ENCODE peak calls at places on chromosomes 16 and 17, in ten cellular contexts. N is mesothelial cell of epicardium, M is GM13977, Z is MCF 10A, H is stomach, Q is choroid plexus epithelial cell, G is adrenal gland, O is lower leg skin, U is heart right ventricle, P is omental fat pad. S is an unnamed sample.

GRCh38 chr17:75010683-75011406 is 1.6 kb upstream of the MRPL58 start:
- DNase-seq in O (peak), P (no peak), G (peak), H (peak), Q (peak), M (peak), N (no peak), U (peak), Z (peak), S (no peak)

GRCh38 chr17:78343099-78343432 is 16.8 kb downstream of the SOCS3 start:
- DNase-seq in N (no peak), M (no peak), U (peak), Z (peak), H (peak), O (peak), P (no peak), Q (peak), G (peak), S (peak)

GRCh38 chr17:32319548-32319905 is 22.4 kb downstream of the C17orf75 start:
- DNase-seq in H (peak), U (peak), O (peak), Q (peak), Z (peak), P (peak), N (peak), G (peak), M (peak), S (peak)

GRCh38 chr17:12133183-12133582 is 112.5 kb downstream of the MAP2K4 start:
- DNase-seq in U (no peak), O (no peak), H (no peak), N (no peak), P (no peak), M (no peak), Z (no peak), G (no peak), Q (no peak), S (no peak)

GRCh38 chr17:75539969-75540729 is 14.7 kb downstream of the LLGL2 start:
- DNase-seq in N (no peak), H (no peak), O (no peak), Z (no peak), Q (no peak), U (no peak), P (no peak), M (no peak), G (no peak), S (no peak)

GRCh38 chr16:1596516-1596915 is 15.4 kb downstream of the IFT140 start:
- DNase-seq in N (no peak), Q (no peak), M (no peak), O (no peak), Z (no peak), H (no peak), U (no peak), G (no peak), P (no peak), S (no peak)

GRCh38 chr17:6461246-6461645 is 17.0 kb downstream of the PIMREG start:
- DNase-seq in O (no peak), P (no peak), M (no peak), Z (no peak), H (no peak), G (no peak), N (no peak), Q (no peak), U (no peak), S (no peak)

GRCh38 chr16:970379-970765 is 412 bp downstream of the LMF1 start:
- DNase-seq in Q (no peak), P (no peak), Z (no peak), N (no peak), G (no peak), O (no peak), M (no peak), U (no peak), H (no peak), S (no peak)

GRCh38 chr17:50148226-50149098 is 2.0 kb downstream of the PPP1R9B start:
- DNase-seq in U (peak), M (peak), O (no peak), P (peak), Q (no peak), Z (peak), N (no peak), G (no peak), H (peak), S (no peak)

GRCh38 chr16:89020068-89020924 is 43.3 kb upstream of the CBFA2T3 start:
- DNase-seq in N (no peak), U (no peak), M (peak), H (no peak), Q (no peak), G (no peak), O (no peak), P (no peak), Z (no peak), S (no peak)

GRCh38 chr16:67441907-67442306 is 11.0 kb downstream of the HSD11B2 start:
- DNase-seq in Q (peak), O (no peak), H (peak), G (no peak), N (no peak), M (no peak), P (no peak), Z (no peak), U (peak), S (no peak)

GRCh38 chr16:87463722-87464690 is 28.8 kb downstream of the ZCCHC14 start:
- DNase-seq in U (no peak), H (no peak), G (peak), P (no peak), Q (peak), N (no peak), Z (no peak), M (peak), O (peak), S (no peak)

GRCh38 chr16:26859086-26859485 is 207.6 kb upstream of the C16orf82 start:
- DNase-seq in N (no peak), U (no peak), H (no peak), P (no peak), Q (no peak), G (no peak), M (no peak), Z (no peak), O (no peak), S (peak)

GRCh38 chr17:7997186-7997585 is 5.2 kb upstream of the GUCY2D start:
- DNase-seq in U (peak), Z (peak), H (peak), Q (peak), P (no peak), G (no peak), O (no peak), N (no peak), M (no peak), S (no peak)

GRCh38 chr17:35089846-35090193 is 26.3 kb upstream of the RFFL start:
- DNase-seq in O (peak), Z (peak), N (no peak), Q (peak), M (peak), H (no peak), U (no peak), P (no peak), G (peak), S (no peak)

GRCh38 chr17:80263253-80264047 is 2.8 kb downstream of the RNF213 start:
- DNase-seq in M (peak), O (peak), Q (peak), N (no peak), U (peak), Z (no peak), G (peak), H (peak), P (peak), S (no peak)

GRCh38 chr16:15899538-15900100 is 11.2 kb upstream of the CEP20 start:
- DNase-seq in U (no peak), G (peak), Z (peak), N (no peak), M (peak), P (peak), O (peak), Q (peak), H (peak), S (no peak)

GRCh38 chr17:35596530-35597233 is 9.6 kb downstream of the AP2B1 start:
- DNase-seq in Z (no peak), P (no peak), U (no peak), Q (no peak), G (no peak), M (no peak), O (no peak), N (no peak), H (no peak), S (no peak)

GRCh38 chr16:22001591-22001990 is 675 bp upstream of the PDZD9 start:
- DNase-seq in H (no peak), U (no peak), N (no peak), G (no peak), Z (no peak), Q (peak), M (no peak), O (no peak), P (no peak), S (no peak)

GRCh38 chr17:59963738-59964454 is 644 bp downstream of the RNFT1 start:
- DNase-seq in U (peak), G (peak), O (peak), M (peak), P (peak), H (peak), Z (peak), N (no peak), Q (peak), S (peak)

GRCh38 chr16:15434079-15434424 is 336 bp upstream of the BMERB1 start:
- DNase-seq in M (no peak), O (no peak), N (no peak), H (no peak), U (no peak), Q (no peak), G (no peak), P (no peak), Z (no peak), S (no peak)

GRCh38 chr17:55903028-55903690 is 152.3 kb downstream of the PCTP start:
- DNase-seq in H (no peak), G (no peak), U (no peak), O (no peak), N (no peak), P (no peak), Q (no peak), M (no peak), Z (no peak), S (no peak)

GRCh38 chr16:1403733-1404132 is 10.8 kb downstream of the UNKL start:
- DNase-seq in Q (no peak), G (no peak), H (no peak), M (no peak), O (no peak), Z (no peak), U (no peak), P (no peak), N (no peak), S (no peak)

GRCh38 chr16:17382514-17382913 is 88.2 kb downstream of the XYLT1 start:
- DNase-seq in P (no peak), H (no peak), U (no peak), N (no peak), Z (no peak), Q (no peak), M (no peak), G (no peak), O (no peak), S (no peak)

GRCh38 chr17:73393962-73394361 is 82.2 kb upstream of the CDC42EP4 start:
- DNase-seq in N (no peak), P (no peak), Z (peak), H (no peak), M (no peak), O (no peak), Q (peak), U (no peak), G (no peak), S (no peak)

GRCh38 chr17:50820651-50821050 is 14.7 kb upstream of the WFIKKN2 start:
- DNase-seq in O (no peak), H (no peak), Q (no peak), N (no peak), U (no peak), M (no peak), Z (no peak), P (no peak), G (no peak), S (no peak)

GRCh38 chr16:84692451-84692850 is 7.3 kb upstream of the USP10 start:
- DNase-seq in U (no peak), Z (no peak), Q (peak), O (no peak), P (no peak), N (no peak), M (no peak), H (no peak), G (peak), S (no peak)

GRCh38 chr17:49495842-49496182 is 719 bp downstream of the NGFR start:
- DNase-seq in H (no peak), Q (no peak), O (no peak), Z (no peak), U (no peak), N (no peak), P (no peak), G (no peak), M (no peak), S (no peak)

GRCh38 chr17:29560306-29560705 is 6.5 kb downstream of the ABHD15 start:
- DNase-seq in H (no peak), Z (no peak), G (peak), M (no peak), U (no peak), O (no peak), P (no peak), N (no peak), Q (no peak), S (no peak)

GRCh38 chr17:19940722-19941464 is 36.7 kb downstream of the AKAP10 start:
- DNase-seq in M (no peak), P (no peak), U (no peak), G (no peak), Z (peak), N (no peak), H (no peak), Q (peak), O (no peak), S (no peak)

DNA sequence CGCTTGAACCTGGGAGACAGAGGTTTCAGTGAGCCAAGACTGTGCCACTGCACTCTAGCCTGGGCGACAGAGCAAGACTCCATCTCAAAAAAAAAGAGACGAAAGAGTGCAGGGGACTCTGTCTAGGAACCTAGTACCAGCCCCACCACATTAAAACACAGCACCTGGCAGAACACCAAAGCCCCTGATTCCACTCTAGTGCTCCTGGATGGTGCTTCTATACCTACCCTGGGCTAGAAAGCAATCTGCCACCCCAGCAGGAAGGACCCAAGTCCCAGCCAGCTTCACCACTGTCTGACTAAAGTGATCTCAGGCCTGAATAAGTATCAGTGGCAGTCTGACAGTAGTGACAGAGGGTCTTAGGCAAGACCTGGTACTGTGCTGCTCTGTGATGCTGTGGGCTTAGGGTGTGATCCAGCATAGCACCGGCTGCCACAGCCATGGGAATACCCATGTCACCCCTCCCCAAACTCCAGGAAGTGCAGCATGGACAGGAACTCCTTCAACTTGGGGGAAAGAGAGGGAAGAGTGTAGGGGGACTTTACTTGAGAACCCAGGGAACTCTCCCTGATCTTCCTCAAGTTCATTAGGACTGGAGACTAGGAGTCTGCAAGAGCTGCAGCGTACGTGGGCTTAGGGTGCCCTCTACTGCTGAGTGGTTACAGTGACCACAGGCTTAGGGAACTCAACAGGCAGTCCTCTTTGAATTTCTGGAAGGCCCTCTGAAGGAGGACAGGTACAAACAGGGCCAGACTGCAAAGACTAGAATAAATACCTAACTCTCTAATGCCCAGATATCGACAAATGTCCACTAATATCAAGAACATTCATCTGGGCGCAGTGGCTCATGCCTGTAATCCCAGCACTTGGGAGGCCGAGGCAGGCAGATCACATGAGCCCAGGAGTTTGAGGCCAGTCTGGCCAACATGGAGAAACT is 30.0 kb upstream of the RNF43 start:
- DNase-seq in Q (peak), P (no peak), Z (peak), G (peak), O (peak), N (peak), M (peak), U (peak), H (peak), S (no peak)
- TF ChIP-seq CTCF in Q (peak), P (no peak), Z (peak), G (peak), O (no peak), N (no peak), M (peak), U (peak), H (peak), S (peak)

GRCh38 chr16:10988879-10989278 is 44.5 kb downstream of the CLEC16A start:
- DNase-seq in H (no peak), G (no peak), N (no peak), Z (no peak), M (no peak), P (no peak), O (no peak), U (no peak), Q (no peak), S (no peak)
- TF ChIP-seq CTCF in H (no peak), G (no peak), N (no peak), Z (no peak), M (no peak), P (no peak), O (no peak), U (no peak), Q (no peak), S (no peak)

DNA sequence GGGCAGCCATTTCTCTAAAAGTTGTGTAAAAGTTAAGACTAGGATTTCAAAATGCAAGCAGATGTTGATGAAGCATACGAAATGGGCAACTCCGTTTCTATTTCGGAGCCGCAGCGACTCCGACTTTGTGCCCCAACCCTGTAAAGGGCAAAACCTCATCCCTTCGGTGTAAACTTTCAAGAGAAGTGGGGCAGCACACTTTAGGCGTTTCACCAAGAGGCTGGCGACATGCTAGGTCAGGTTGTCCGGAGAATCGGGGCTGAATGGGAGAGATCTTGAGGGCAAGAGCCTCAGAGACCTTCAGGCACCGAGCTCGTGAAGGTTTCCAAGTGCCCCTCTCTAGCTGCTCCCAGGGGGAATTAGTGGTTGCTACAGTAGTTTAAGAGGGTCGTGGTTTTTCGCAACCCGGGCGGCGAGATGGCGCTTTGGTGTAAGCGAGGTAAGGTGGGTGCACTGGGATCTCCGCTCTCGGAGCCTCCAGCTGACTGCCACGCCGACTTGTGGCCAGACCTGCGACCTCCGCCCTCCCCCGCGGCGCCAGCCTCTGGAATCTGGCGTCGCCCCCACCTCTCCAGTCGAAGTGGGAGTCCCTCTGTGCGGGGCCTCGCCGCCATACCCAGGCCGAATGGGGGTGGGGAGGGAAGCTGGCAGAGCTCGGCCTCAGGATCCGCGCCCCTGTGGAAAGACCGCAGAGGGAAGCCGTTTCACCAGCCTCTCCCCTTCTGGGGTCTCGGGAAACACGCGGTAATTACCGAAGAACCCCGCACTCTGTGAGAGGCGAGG is 979 bp upstream of the HEXIM2 start:
- DNase-seq in U (peak), N (peak), M (no peak), H (peak), G (peak), Z (peak), O (peak), P (peak), Q (peak), S (no peak)
- TF ChIP-seq CTCF in U (no peak), N (no peak), M (no peak), H (no peak), G (no peak), Z (no peak), O (no peak), P (no peak), Q (peak), S (peak)

DNA sequence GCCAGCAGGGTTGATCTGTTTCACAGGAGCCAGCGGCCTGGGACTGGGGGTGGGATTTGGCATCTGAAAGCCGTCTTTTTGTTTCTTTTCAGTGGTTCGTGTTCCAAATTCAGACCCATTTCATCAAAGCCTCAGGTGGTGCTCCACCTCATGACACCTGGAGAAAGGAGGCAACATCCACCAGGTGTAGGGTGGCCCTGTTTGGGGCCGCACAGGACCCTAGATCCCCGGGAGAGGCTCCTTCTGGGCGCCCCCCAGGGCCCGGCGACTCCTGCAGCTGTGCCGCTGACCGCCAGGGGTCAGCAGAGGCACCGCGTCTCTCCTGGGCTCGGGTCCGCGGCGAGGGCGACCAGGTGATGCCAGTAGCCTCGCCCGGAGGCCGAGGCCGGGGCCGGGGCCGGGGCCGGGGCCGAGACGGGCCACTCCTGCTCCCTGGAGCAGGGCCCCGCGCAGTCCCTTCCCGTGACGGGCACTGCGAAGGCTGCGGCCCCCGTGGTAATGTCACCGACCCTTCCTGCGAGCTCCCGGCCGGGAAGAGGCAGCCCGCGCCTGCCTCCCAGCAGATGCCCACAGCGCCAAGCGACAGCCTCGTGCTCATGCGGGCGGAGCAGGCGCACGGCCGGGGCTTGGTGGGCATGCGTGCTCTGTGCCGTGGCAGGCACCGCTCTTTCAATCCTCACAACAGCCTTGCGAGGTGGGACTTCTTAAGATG is 118.6 kb downstream of the C16orf78 start:
- DNase-seq in Z (peak), O (no peak), Q (peak), M (peak), U (peak), N (peak), G (peak), P (no peak), H (peak), S (no peak)
- TF ChIP-seq CTCF in Z (peak), O (peak), Q (peak), M (peak), U (peak), N (peak), G (peak), P (peak), H (peak), S (peak)

GRCh38 chr17:41864498-41864836 is 756 bp downstream of the KLHL11 start:
- DNase-seq in Z (no peak), N (no peak), O (no peak), Q (peak), H (no peak), M (no peak), P (no peak), U (no peak), G (peak), S (peak)
- TF ChIP-seq CTCF in Z (no peak), N (no peak), O (no peak), Q (no peak), H (no peak), M (no peak), P (no peak), U (no peak), G (no peak), S (no peak)